ENCODE peak calls at places on chromosomes 7 and 10, in ten cellular contexts. One of them, this sample, is unnamed.

GRCh38 chr7:47371733-47372368 is 210.1 kb downstream of the TNS3 start:
- DNase-seq in fibroblast of lung: peak; percentile 75
- DNase-seq in A549: peak; percentile 42
- DNase-seq in astrocyte of the spinal cord: peak; percentile 58
- DNase-seq in psoas muscle: peak; percentile 73
- DNase-seq in glutamatergic neuron: no peak
- DNase-seq in cardiac fibroblast: peak; percentile 65
- DNase-seq in chondrocyte: no peak
- DNase-seq in prostate gland: peak; percentile 76
- DNase-seq in stomach: peak; percentile 94
- DNase-seq in this sample: peak; percentile 96

GRCh38 chr7:68074242-68074641 is 1077.6 kb downstream of the TYW1 start:
- DNase-seq in fibroblast of lung: no peak
- DNase-seq in A549: no peak
- DNase-seq in astrocyte of the spinal cord: no peak
- DNase-seq in psoas muscle: no peak
- DNase-seq in glutamatergic neuron: no peak
- DNase-seq in cardiac fibroblast: no peak
- DNase-seq in chondrocyte: no peak
- DNase-seq in prostate gland: no peak
- DNase-seq in stomach: no peak
- DNase-seq in this sample: no peak

GRCh38 chr7:74280985-74281384 is 8.2 kb upstream of the CLIP2 start:
- DNase-seq in fibroblast of lung: no peak
- DNase-seq in A549: peak; percentile 62
- DNase-seq in astrocyte of the spinal cord: no peak
- DNase-seq in psoas muscle: no peak
- DNase-seq in glutamatergic neuron: no peak
- DNase-seq in cardiac fibroblast: peak; percentile 75
- DNase-seq in chondrocyte: no peak
- DNase-seq in prostate gland: no peak
- DNase-seq in stomach: no peak
- DNase-seq in this sample: no peak

GRCh38 chr7:77933394-77933793 is 134.8 kb downstream of the PHTF2 start:
- DNase-seq in fibroblast of lung: peak; percentile 69
- DNase-seq in A549: peak; percentile 31
- DNase-seq in astrocyte of the spinal cord: peak; percentile 27
- DNase-seq in psoas muscle: no peak
- DNase-seq in glutamatergic neuron: no peak
- DNase-seq in cardiac fibroblast: peak; percentile 74
- DNase-seq in chondrocyte: no peak
- DNase-seq in prostate gland: no peak
- DNase-seq in stomach: no peak
- DNase-seq in this sample: no peak

GRCh38 chr7:16395121-16395520 is 26.2 kb downstream of the CRPPA start:
- DNase-seq in fibroblast of lung: no peak
- DNase-seq in A549: no peak
- DNase-seq in astrocyte of the spinal cord: no peak
- DNase-seq in psoas muscle: no peak
- DNase-seq in glutamatergic neuron: no peak
- DNase-seq in cardiac fibroblast: no peak
- DNase-seq in chondrocyte: no peak
- DNase-seq in prostate gland: no peak
- DNase-seq in stomach: no peak
- DNase-seq in this sample: no peak

GRCh38 chr7:116150588-116150987 is 59.8 kb upstream of the TES start:
- DNase-seq in fibroblast of lung: no peak
- DNase-seq in A549: no peak
- DNase-seq in astrocyte of the spinal cord: no peak
- DNase-seq in psoas muscle: no peak
- DNase-seq in glutamatergic neuron: no peak
- DNase-seq in cardiac fibroblast: peak; percentile 29
- DNase-seq in chondrocyte: no peak
- DNase-seq in prostate gland: no peak
- DNase-seq in stomach: no peak
- DNase-seq in this sample: no peak

GRCh38 chr10:51010977-51011376 is 63.3 kb upstream of the PRKG1 start:
- DNase-seq in fibroblast of lung: peak; percentile 18
- DNase-seq in A549: peak; percentile 40
- DNase-seq in astrocyte of the spinal cord: peak; percentile 42
- DNase-seq in psoas muscle: no peak
- DNase-seq in glutamatergic neuron: no peak
- DNase-seq in cardiac fibroblast: peak; percentile 72
- DNase-seq in chondrocyte: no peak
- DNase-seq in prostate gland: no peak
- DNase-seq in stomach: no peak
- DNase-seq in this sample: no peak

GRCh38 chr10:109427421-109427820 is 495.9 kb downstream of the XPNPEP1 start:
- DNase-seq in fibroblast of lung: peak; percentile 34
- DNase-seq in A549: no peak
- DNase-seq in astrocyte of the spinal cord: no peak
- DNase-seq in psoas muscle: no peak
- DNase-seq in glutamatergic neuron: no peak
- DNase-seq in cardiac fibroblast: peak; percentile 14
- DNase-seq in chondrocyte: no peak
- DNase-seq in prostate gland: no peak
- DNase-seq in stomach: no peak
- DNase-seq in this sample: no peak

GRCh38 chr10:43961523-43962345 is 313.1 kb upstream of the ZNF32 start:
- DNase-seq in fibroblast of lung: peak; percentile 41
- DNase-seq in A549: no peak
- DNase-seq in astrocyte of the spinal cord: no peak
- DNase-seq in psoas muscle: no peak
- DNase-seq in glutamatergic neuron: no peak
- DNase-seq in cardiac fibroblast: peak; percentile 33
- DNase-seq in chondrocyte: no peak
- DNase-seq in prostate gland: no peak
- DNase-seq in stomach: no peak
- DNase-seq in this sample: no peak

GRCh38 chr7:87853237-87853864 is 22.8 kb downstream of the SLC25A40 start:
- DNase-seq in fibroblast of lung: no peak
- DNase-seq in A549: no peak
- DNase-seq in astrocyte of the spinal cord: peak; percentile 9
- DNase-seq in psoas muscle: no peak
- DNase-seq in glutamatergic neuron: no peak
- DNase-seq in cardiac fibroblast: peak; percentile 72
- DNase-seq in chondrocyte: no peak
- DNase-seq in prostate gland: no peak
- DNase-seq in stomach: no peak
- DNase-seq in this sample: no peak

GRCh38 chr10:62744136-62744535 is 60.4 kb upstream of the ADO start:
- DNase-seq in fibroblast of lung: peak; percentile 55
- DNase-seq in A549: no peak
- DNase-seq in astrocyte of the spinal cord: no peak
- DNase-seq in psoas muscle: no peak
- DNase-seq in glutamatergic neuron: no peak
- DNase-seq in cardiac fibroblast: peak; percentile 29
- DNase-seq in chondrocyte: no peak
- DNase-seq in prostate gland: no peak
- DNase-seq in stomach: no peak
- DNase-seq in this sample: no peak

GRCh38 chr10:113524120-113524519 is 28.7 kb upstream of the HABP2 start:
- DNase-seq in fibroblast of lung: no peak
- DNase-seq in A549: peak; percentile 41
- DNase-seq in astrocyte of the spinal cord: no peak
- DNase-seq in psoas muscle: no peak
- DNase-seq in glutamatergic neuron: no peak
- DNase-seq in cardiac fibroblast: no peak
- DNase-seq in chondrocyte: no peak
- DNase-seq in prostate gland: no peak
- DNase-seq in stomach: no peak
- DNase-seq in this sample: no peak
- TF ChIP-seq CTCF in fibroblast of lung: no peak
- TF ChIP-seq CTCF in A549: no peak
- TF ChIP-seq CTCF in astrocyte of the spinal cord: no peak
- TF ChIP-seq CTCF in psoas muscle: no peak
- TF ChIP-seq CTCF in glutamatergic neuron: no peak
- TF ChIP-seq CTCF in cardiac fibroblast: no peak
- TF ChIP-seq CTCF in chondrocyte: no peak
- TF ChIP-seq CTCF in prostate gland: no peak
- TF ChIP-seq CTCF in stomach: no peak
- TF ChIP-seq CTCF in this sample: no peak

GRCh38 chr10:91860885-91861284 is 48.4 kb downstream of the FGFBP3 start:
- DNase-seq in fibroblast of lung: no peak
- DNase-seq in A549: no peak
- DNase-seq in astrocyte of the spinal cord: no peak
- DNase-seq in psoas muscle: no peak
- DNase-seq in glutamatergic neuron: no peak
- DNase-seq in cardiac fibroblast: no peak
- DNase-seq in chondrocyte: no peak
- DNase-seq in prostate gland: no peak
- DNase-seq in stomach: no peak
- DNase-seq in this sample: no peak

GRCh38 chr10:91856637-91857036 is 52.6 kb downstream of the FGFBP3 start:
- DNase-seq in fibroblast of lung: no peak
- DNase-seq in A549: peak; percentile 37
- DNase-seq in astrocyte of the spinal cord: no peak
- DNase-seq in psoas muscle: no peak
- DNase-seq in glutamatergic neuron: no peak
- DNase-seq in cardiac fibroblast: peak; percentile 33
- DNase-seq in chondrocyte: no peak
- DNase-seq in prostate gland: no peak
- DNase-seq in stomach: no peak
- DNase-seq in this sample: no peak
- TF ChIP-seq CTCF in fibroblast of lung: peak; percentile 18
- TF ChIP-seq CTCF in A549: peak; percentile 40
- TF ChIP-seq CTCF in astrocyte of the spinal cord: peak; percentile 32
- TF ChIP-seq CTCF in psoas muscle: no peak
- TF ChIP-seq CTCF in glutamatergic neuron: no peak
- TF ChIP-seq CTCF in cardiac fibroblast: peak; percentile 34
- TF ChIP-seq CTCF in chondrocyte: peak; percentile 60
- TF ChIP-seq CTCF in prostate gland: no peak
- TF ChIP-seq CTCF in stomach: no peak
- TF ChIP-seq CTCF in this sample: no peak

GRCh38 chr7:134468054-134468453 is 9.2 kb upstream of the AKR1B1 start:
- DNase-seq in fibroblast of lung: no peak
- DNase-seq in A549: no peak
- DNase-seq in astrocyte of the spinal cord: no peak
- DNase-seq in psoas muscle: no peak
- DNase-seq in glutamatergic neuron: no peak
- DNase-seq in cardiac fibroblast: no peak
- DNase-seq in chondrocyte: no peak
- DNase-seq in prostate gland: peak; percentile 24
- DNase-seq in stomach: no peak
- DNase-seq in this sample: no peak
- TF ChIP-seq CTCF in fibroblast of lung: no peak
- TF ChIP-seq CTCF in A549: no peak
- TF ChIP-seq CTCF in astrocyte of the spinal cord: no peak
- TF ChIP-seq CTCF in psoas muscle: no peak
- TF ChIP-seq CTCF in glutamatergic neuron: no peak
- TF ChIP-seq CTCF in cardiac fibroblast: no peak
- TF ChIP-seq CTCF in chondrocyte: no peak
- TF ChIP-seq CTCF in prostate gland: no peak
- TF ChIP-seq CTCF in stomach: no peak
- TF ChIP-seq CTCF in this sample: no peak

GRCh38 chr10:93680414-93681047 is 21.9 kb downstream of the FRA10AC1 start:
- DNase-seq in fibroblast of lung: peak; percentile 20
- DNase-seq in A549: peak; percentile 69
- DNase-seq in astrocyte of the spinal cord: peak; percentile 52
- DNase-seq in psoas muscle: no peak
- DNase-seq in glutamatergic neuron: no peak
- DNase-seq in cardiac fibroblast: peak; percentile 65
- DNase-seq in chondrocyte: no peak
- DNase-seq in prostate gland: no peak
- DNase-seq in stomach: no peak
- DNase-seq in this sample: no peak
- TF ChIP-seq CTCF in fibroblast of lung: peak; percentile 27
- TF ChIP-seq CTCF in A549: peak; percentile 89
- TF ChIP-seq CTCF in astrocyte of the spinal cord: peak; percentile 31
- TF ChIP-seq CTCF in psoas muscle: peak; percentile 26
- TF ChIP-seq CTCF in glutamatergic neuron: peak; percentile 22
- TF ChIP-seq CTCF in cardiac fibroblast: peak; percentile 16
- TF ChIP-seq CTCF in chondrocyte: peak; percentile 90
- TF ChIP-seq CTCF in prostate gland: no peak
- TF ChIP-seq CTCF in stomach: no peak
- TF ChIP-seq CTCF in this sample: peak; percentile 23

DNA sequence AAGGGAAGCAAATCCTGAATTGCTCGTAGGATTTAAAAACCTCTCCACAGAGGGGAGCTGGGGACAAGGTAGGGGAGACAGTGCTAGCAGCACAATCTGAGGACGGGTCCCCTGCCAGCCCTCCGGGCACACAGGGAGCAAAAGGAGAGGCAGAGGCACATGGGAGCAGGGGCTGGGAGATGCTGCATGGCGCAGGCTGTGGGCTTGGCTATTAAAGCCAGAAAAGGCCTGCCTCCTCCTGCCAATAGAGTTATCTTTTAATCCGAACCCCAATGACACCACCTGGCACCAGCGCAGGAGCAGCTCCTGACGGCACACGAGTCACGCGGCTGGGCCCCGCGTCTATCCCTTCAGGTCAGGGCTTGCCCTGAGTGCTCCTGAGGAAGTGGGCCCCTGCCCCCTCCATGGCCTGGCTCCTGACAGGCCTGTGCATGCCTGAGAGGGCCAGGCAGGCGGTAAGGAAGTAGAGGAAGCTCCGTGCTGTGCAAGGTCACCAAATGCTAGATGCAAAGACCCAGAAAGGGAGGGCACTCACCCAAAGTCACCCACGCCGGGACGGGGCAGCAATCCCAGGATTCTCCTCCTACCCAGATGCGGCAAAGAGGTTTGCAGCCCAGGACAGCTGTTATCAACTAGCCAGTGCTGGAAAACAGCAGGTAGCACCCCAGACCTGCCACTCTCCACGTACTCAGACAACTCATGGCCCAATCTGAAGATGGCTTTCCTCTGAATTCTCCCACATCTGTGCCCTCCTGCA is 28.1 kb downstream of the DLG5 start:
- DNase-seq in fibroblast of lung: no peak
- DNase-seq in A549: no peak
- DNase-seq in astrocyte of the spinal cord: no peak
- DNase-seq in psoas muscle: no peak
- DNase-seq in glutamatergic neuron: no peak
- DNase-seq in cardiac fibroblast: no peak
- DNase-seq in chondrocyte: no peak
- DNase-seq in prostate gland: peak; percentile 93
- DNase-seq in stomach: peak; percentile 77
- DNase-seq in this sample: peak; percentile 37
- TF ChIP-seq CTCF in fibroblast of lung: no peak
- TF ChIP-seq CTCF in A549: no peak
- TF ChIP-seq CTCF in astrocyte of the spinal cord: no peak
- TF ChIP-seq CTCF in psoas muscle: no peak
- TF ChIP-seq CTCF in glutamatergic neuron: no peak
- TF ChIP-seq CTCF in cardiac fibroblast: no peak
- TF ChIP-seq CTCF in chondrocyte: no peak
- TF ChIP-seq CTCF in prostate gland: no peak
- TF ChIP-seq CTCF in stomach: no peak
- TF ChIP-seq CTCF in this sample: no peak

DNA sequence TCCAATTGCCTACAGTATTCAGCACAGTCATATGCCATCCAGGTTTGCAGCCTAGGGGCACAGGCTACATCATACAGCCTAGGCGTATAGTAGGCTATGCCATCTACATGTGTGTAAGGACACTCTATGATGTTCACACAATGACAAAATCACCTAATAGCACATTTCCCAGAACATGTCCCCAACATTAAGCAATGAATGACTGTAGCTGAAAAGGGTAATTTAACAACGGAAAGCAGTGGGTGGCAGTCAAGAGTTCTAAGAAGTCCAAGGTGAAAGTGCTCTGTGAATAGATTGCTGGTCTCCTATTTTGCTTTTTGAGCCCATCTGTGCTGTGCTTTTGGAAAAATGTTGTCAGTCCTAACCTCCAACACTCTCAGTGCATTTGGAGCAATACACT is 162.6 kb downstream of the KLF6 start:
- DNase-seq in fibroblast of lung: no peak
- DNase-seq in A549: no peak
- DNase-seq in astrocyte of the spinal cord: no peak
- DNase-seq in psoas muscle: no peak
- DNase-seq in glutamatergic neuron: no peak
- DNase-seq in cardiac fibroblast: no peak
- DNase-seq in chondrocyte: no peak
- DNase-seq in prostate gland: no peak
- DNase-seq in stomach: no peak
- DNase-seq in this sample: no peak
- TF ChIP-seq CTCF in fibroblast of lung: no peak
- TF ChIP-seq CTCF in A549: no peak
- TF ChIP-seq CTCF in astrocyte of the spinal cord: no peak
- TF ChIP-seq CTCF in psoas muscle: no peak
- TF ChIP-seq CTCF in glutamatergic neuron: no peak
- TF ChIP-seq CTCF in cardiac fibroblast: no peak
- TF ChIP-seq CTCF in chondrocyte: no peak
- TF ChIP-seq CTCF in prostate gland: no peak
- TF ChIP-seq CTCF in stomach: no peak
- TF ChIP-seq CTCF in this sample: no peak

This sample was measured in colonic mucosa.